ENCODE peak calls at places on chromosomes 7 and 10, in four cellular contexts. U, D, K and Z are unnamed samples.

GRCh38 chr7:591856-592628 is 72.4 kb upstream of the PDGFA start:
- DNase-seq in D (no peak), K (no peak), U (peak; percentile 27), Z (no peak)

GRCh38 chr7:130352335-130353074 is 7.9 kb downstream of the CPA5 start:
- DNase-seq in U (no peak), D (no peak), K (no peak), Z (peak; percentile 62)

GRCh38 chr10:113651021-113651420 is 12.8 kb downstream of the NRAP start:
- DNase-seq in D (no peak), K (no peak), U (no peak), Z (no peak)

GRCh38 chr7:137381045-137381444 is 37.5 kb upstream of the PTN start:
- DNase-seq in K (no peak), U (no peak), D (no peak), Z (no peak)

GRCh38 chr7:152709307-152710133 is 33.6 kb upstream of the XRCC2 start:
- DNase-seq in D (no peak), U (no peak), K (no peak), Z (no peak)

GRCh38 chr7:155020996-155021395 is 18.1 kb upstream of the PAXIP1 start:
- DNase-seq in U (no peak), D (no peak), K (no peak), Z (no peak)

GRCh38 chr7:68321076-68321639 is 1277.1 kb upstream of the AUTS2 start:
- DNase-seq in D (no peak), K (peak; percentile 17), U (peak; percentile 57), Z (no peak)

GRCh38 chr7:155885162-155886160 is 73.2 kb upstream of the SHH start:
- DNase-seq in U (peak; percentile 68), D (no peak), K (no peak), Z (peak; percentile 81)

GRCh38 chr10:52249850-52250395 is 64.2 kb upstream of the DKK1 start:
- DNase-seq in K (no peak), D (no peak), U (no peak), Z (no peak)

GRCh38 chr10:119494224-119495060 is 48.1 kb downstream of the RGS10 start:
- DNase-seq in U (no peak), D (no peak), K (no peak), Z (no peak)

DNA sequence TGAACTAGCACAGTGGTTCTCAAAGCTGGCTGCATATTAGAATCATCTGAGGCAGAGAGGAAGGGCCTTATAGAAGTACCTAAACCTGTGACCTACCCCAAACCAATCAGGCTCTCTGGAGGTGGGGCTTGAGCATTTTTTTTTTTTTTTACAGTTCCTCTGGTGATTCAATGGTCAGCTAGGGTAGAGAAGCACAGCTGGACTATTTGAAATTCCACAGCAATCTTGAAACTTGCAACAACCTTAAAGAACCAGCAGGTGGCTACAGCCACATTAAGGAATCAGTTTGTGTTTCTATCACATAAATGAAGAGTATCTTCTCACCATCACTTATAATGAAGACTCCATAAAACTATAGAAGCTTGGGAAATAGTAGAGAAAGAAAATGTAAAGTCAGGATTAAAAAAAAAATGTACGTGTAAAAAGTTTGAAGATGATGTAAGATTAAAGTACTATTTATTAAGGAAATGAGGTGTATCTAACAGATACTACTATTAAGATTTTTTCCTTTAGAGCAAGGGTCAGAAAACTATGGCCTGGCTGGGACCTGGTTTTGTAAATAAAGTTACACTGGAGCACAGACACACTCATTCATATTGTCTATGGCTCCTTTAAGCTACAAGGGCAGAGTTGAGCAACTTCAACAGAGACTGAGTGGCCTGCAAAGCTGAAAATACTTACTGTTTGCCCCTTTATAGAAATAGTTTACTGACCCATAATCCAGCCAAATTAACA is 3.8 kb downstream of the RTKN2 start:
- DNase-seq in K (no peak), U (no peak), D (no peak), Z (peak; percentile 82)
- H3K4me1 ChIP-seq in K (no peaks in the 10 kb centered on the region), U (no peaks in the 10 kb centered on the region), D (peaks cover 8% of the 10 kb centered on the region), Z (peaks cover 11% of the 10 kb centered on the region)

GRCh38 chr10:101444058-101444457 is 90.1 kb downstream of the BTRC start:
- DNase-seq in U (no peak), K (no peak), D (no peak), Z (peak; percentile 32)
- H3K4me1 ChIP-seq in U (peaks cover 12% of the 10 kb centered on the region), K (no peaks in the 10 kb centered on the region), D (no peaks in the 10 kb centered on the region), Z (no peaks in the 10 kb centered on the region)

GRCh38 chr7:107891619-107892366 is 810 bp downstream of the DLD start:
- DNase-seq in K (no peak), D (no peak), U (no peak), Z (peak; percentile 63)
- H3K4me1 ChIP-seq in K (no peaks in the 10 kb centered on the region), D (peaks cover 28% of the 10 kb centered on the region), U (peaks cover 15% of the 10 kb centered on the region), Z (peaks cover 24% of the 10 kb centered on the region)

GRCh38 chr10:79088176-79088575 is 19.4 kb downstream of the ZMIZ1 start:
- DNase-seq in K (peak; percentile 70), U (no peak), D (peak; percentile 76), Z (no peak)
- H3K4me1 ChIP-seq in K (peaks cover 40% of the 10 kb centered on the region), U (peaks cover 77% of the 10 kb centered on the region), D (peaks cover 87% of the 10 kb centered on the region), Z (peaks cover 19% of the 10 kb centered on the region)

GRCh38 chr7:16657656-16658279 is 11.8 kb downstream of the BZW2 start:
- DNase-seq in D (peak; percentile 21), U (peak; percentile 68), K (no peak), Z (no peak)
- H3K4me1 ChIP-seq in D (peaks cover 16% of the 10 kb centered on the region), U (peaks cover 10% of the 10 kb centered on the region), K (peaks cover 11% of the 10 kb centered on the region), Z (peaks cover 19% of the 10 kb centered on the region)